ENCODE peak calls at places on chromosome 21, in ten cellular contexts. Z, K, G, Y, H, F, V, R, M and Q are unnamed samples. For H3K9me3, the result is how much of the 10 kb centered on the place peaks cover.

GRCh38 chr21:20377250-20377649 is 621.0 kb upstream of the NCAM2 start:
- DNase-seq in R (no peak), K (no peak), F (no peak), Y (no peak), Z (no peak), V (no peak), H (no peak), G (peak), M (no peak), Q (no peak)

GRCh38 chr21:34282223-34282622 is 81.6 kb upstream of the KCNE2 start:
- DNase-seq in K (peak), R (no peak), H (no peak), G (no peak), M (no peak), Z (no peak), Y (no peak), V (no peak), F (no peak), Q (peak)

GRCh38 chr21:35020446-35020845 is 28.7 kb downstream of the RUNX1 start:
- DNase-seq in K (no peak), G (no peak), Y (no peak), H (no peak), M (no peak), V (no peak), R (no peak), Z (no peak), F (no peak), Q (no peak)

GRCh38 chr21:26834181-26834945 is 10.8 kb downstream of the ADAMTS1 start:
- DNase-seq in Z (no peak), G (no peak), H (no peak), Y (no peak), F (peak), V (no peak), M (no peak), K (peak), R (no peak), Q (peak)

GRCh38 chr21:35556536-35556935 is 503.8 kb downstream of the SETD4 start:
- DNase-seq in F (no peak), G (no peak), Z (no peak), M (no peak), Y (no peak), K (no peak), H (no peak), V (no peak), R (no peak), Q (no peak)

GRCh38 chr21:22575165-22575584 is 1577.0 kb downstream of the NCAM2 start:
- DNase-seq in K (no peak), H (peak), F (no peak), M (no peak), V (no peak), R (no peak), Y (no peak), Z (no peak), G (peak), Q (no peak)

GRCh38 chr21:35652196-35652595 is 408.1 kb downstream of the SETD4 start:
- DNase-seq in H (no peak), G (no peak), M (no peak), V (no peak), F (no peak), Y (no peak), R (no peak), K (no peak), Z (no peak), Q (no peak)

GRCh38 chr21:36427502-36427901 is 42.3 kb downstream of the CHAF1B start:
- DNase-seq in Z (no peak), Y (no peak), H (no peak), F (no peak), G (no peak), R (no peak), M (no peak), V (no peak), K (no peak), Q (no peak)

GRCh38 chr21:38438476-38438893 is 59.8 kb downstream of the ERG start:
- DNase-seq in H (no peak), F (peak), R (peak), M (no peak), K (peak), G (peak), Y (no peak), Z (peak), V (peak), Q (peak)

GRCh38 chr21:38777521-38777920 is 28.2 kb upstream of the ETS2 start:
- DNase-seq in H (no peak), G (no peak), Y (no peak), V (no peak), R (no peak), K (no peak), F (no peak), M (no peak), Z (no peak), Q (no peak)

GRCh38 chr21:36422279-36423098 is 37.3 kb downstream of the CHAF1B start:
- DNase-seq in H (peak), G (peak), R (peak), Y (no peak), K (peak), V (peak), M (no peak), Z (no peak), F (peak), Q (peak)

GRCh38 chr21:38910390-38911008 is 104.8 kb downstream of the ETS2 start:
- DNase-seq in G (no peak), V (no peak), F (no peak), H (peak), R (no peak), Y (no peak), K (no peak), M (no peak), Z (no peak), Q (peak)

DNA sequence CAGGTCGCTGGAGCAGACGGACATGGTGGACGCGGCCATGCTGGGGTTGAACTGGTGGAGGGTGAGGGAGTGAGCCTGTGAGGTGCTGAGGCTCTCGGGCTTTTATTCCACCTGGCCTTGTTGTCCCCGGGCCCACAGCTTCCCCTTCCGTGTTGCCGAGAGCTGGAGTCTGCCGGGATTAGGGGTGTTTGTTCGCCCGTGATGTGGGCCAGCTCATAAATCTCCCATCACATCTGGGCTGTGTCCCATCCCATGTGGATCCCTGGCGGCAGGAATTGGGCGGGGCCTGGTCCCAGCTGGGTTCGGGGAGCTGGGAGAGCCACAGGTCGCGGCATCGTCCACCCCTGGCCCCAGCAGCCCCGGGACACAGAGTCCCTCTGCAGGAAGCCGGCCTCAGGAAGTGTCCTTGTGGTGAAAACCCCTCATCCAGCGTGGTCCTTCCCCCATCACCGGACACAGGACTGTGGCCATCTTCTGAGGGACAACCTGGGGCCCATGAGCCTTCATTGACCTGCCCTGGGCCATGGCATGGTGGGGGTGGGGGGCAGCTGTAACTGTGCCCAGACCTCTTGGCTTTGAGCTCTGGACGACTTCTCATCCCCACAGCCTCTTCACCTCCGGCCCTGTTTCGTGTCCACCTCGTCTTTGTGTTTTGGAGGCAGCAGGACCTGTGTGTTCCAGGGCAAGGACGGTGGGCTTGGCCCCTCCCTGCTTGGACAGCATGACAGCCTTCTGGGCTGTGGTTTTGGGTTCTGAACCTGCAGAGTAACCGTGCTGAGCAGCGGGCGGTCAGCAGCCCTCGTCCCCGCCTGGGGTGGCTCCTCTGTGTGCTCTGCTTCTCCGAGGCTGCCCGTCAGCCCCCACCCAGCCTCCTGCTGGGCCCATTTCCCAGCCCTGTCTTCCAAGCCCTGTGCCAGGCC is at the start of gene KRTAP10-6:
- DNase-seq in Y (no peak), G (no peak), H (no peak), K (no peak), Z (no peak), R (no peak), V (no peak), M (no peak), F (no peak), Q (peak)
- H3K4me3 ChIP-seq in Y (no peak), G (no peak), H (no peak), K (no peak), Z (no peak), R (no peak), V (no peak), M (no peak), F (no peak), Q (no peak)

DNA sequence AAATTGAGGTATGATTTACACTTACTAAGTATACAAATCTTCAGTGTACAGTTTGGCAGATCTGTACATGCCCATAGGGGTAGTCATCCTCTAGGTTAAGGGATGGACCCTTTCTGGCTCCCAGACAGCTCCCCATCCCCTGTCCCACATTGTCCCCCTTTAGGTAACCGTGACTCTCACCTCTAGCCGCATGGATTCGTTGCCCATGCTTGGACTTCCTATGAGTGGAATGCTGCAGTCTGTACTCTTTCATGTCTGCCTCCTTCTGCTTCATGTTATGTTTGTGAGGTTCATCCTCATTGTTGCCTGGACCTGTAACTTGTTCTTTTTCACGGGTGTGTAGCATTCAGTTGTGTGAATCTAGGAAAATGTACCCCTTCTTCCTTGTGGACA is 20.3 kb downstream of the SLC37A1 start:
- DNase-seq in H (no peak), G (no peak), Y (no peak), F (no peak), K (no peak), M (no peak), V (no peak), Z (no peak), R (no peak), Q (no peak)
- H3K27ac ChIP-seq in H (no peak), G (no peak), Y (no peak), F (no peak), K (no peak), M (peak), V (no peak), Z (no peak), R (no peak), Q (no peak)

DNA sequence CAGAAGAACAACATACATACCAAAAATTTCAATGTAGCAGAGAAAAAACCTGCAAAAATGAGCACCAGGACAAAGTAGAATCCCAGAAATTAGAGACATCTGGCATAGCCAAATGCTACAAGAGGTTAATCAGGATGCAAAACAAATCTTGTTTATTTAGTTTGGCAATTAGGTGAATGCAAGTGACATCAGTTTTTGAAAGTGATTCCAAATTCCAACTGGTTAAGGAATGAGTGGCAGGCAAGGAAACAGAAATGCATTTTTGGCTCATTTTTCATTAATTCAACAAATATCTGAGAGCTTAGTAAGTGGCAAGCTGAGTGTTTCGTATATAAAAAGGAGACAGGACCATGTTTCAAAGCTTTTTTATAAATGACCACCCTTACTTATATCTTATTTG is 21.3 kb downstream of the SCAF4 start:
- DNase-seq in F (peak), V (no peak), R (no peak), Z (no peak), G (no peak), H (no peak), M (no peak), Y (no peak), K (peak), Q (no peak)
- H3K9me3 ChIP-seq in F (under half), V (under half), R (under half), Z (under half), G (under half), H (under half), M (under half), Y (under half), K (under half), Q (under half)

DNA sequence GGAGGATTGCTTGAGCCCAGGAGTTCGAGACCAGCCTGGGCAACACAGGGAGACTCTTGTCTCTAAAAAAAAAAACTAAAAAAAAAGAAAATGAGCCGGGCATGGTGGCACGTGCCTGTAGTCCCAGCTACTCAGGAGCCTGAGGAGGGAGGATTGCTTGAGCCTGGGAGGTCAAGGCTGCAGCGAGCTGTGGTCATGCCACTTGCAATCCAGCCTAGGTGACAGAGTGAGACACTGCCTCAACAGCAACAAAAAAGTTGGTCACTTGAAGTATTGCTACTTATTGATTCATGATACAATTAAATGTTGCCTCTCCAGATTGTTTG is 57.9 kb upstream of the CXADR start:
- DNase-seq in Y (no peak), R (no peak), K (no peak), M (no peak), Z (no peak), F (no peak), H (no peak), V (no peak), G (no peak), Q (no peak)
- H3K4me3 ChIP-seq in Y (no peak), R (no peak), K (no peak), M (no peak), Z (no peak), F (no peak), H (peak), V (no peak), G (no peak), Q (no peak)

GRCh38 chr21:45982758-45983731 is 1.5 kb downstream of the COL6A1 start:
- DNase-seq in R (peak), M (no peak), V (peak), Z (peak), G (no peak), Y (no peak), F (no peak), K (no peak), H (peak), Q (no peak)
- H3K27ac ChIP-seq in R (peak), M (peak), V (peak), Z (peak), G (peak), Y (no peak), F (no peak), K (peak), H (no peak), Q (no peak)

GRCh38 chr21:29817450-29817849 is 122.3 kb downstream of the GRIK1 start:
- DNase-seq in V (no peak), M (no peak), R (no peak), F (no peak), K (no peak), H (no peak), G (no peak), Z (no peak), Y (no peak), Q (no peak)
- H3K9me3 ChIP-seq in V (under half), M (under half), R (under half), F (under half), K (under half), H (under half), G (under half), Z (under half), Y (under half), Q (under half)